ENCODE peak calls at places on chromosomes 11 and 22, in six cellular contexts. J is activated CD4-positive, CD25-positive, alpha-beta regulatory T cell treated with anti-CD3 and anti-CD28 coated beads, Interleukin-2, amount 50 U/mL, for 16 hours; Q is GM04504; O is AG04450; K is endothelial cell of umbilical vein; Y is nephron progenitor cell. I is an unnamed sample.

GRCh38 chr11:104705475-104706195 is 192.6 kb downstream of the CASP12 start:
- DNase-seq in J (peak), Q (no peak), O (no peak), K (peak), Y (no peak), I (no peak)

GRCh38 chr11:34331329-34331728 is 26.5 kb downstream of the ABTB2 start:
- DNase-seq in J (no peak), Q (peak), O (no peak), K (no peak), Y (no peak), I (peak)

GRCh38 chr11:113385749-113386148 is 1.8 kb upstream of the ANKK1 start:
- DNase-seq in J (no peak), Q (no peak), O (no peak), K (no peak), Y (no peak), I (no peak)

GRCh38 chr11:119488256-119488995 is 65.5 kb upstream of the THY1 start:
- DNase-seq in J (no peak), Q (no peak), O (no peak), K (no peak), Y (no peak), I (no peak)

GRCh38 chr11:94504689-94505293 is 7.5 kb upstream of the C11orf97 start:
- DNase-seq in J (no peak), Q (no peak), O (peak), K (peak), Y (peak), I (peak)

GRCh38 chr22:42347281-42347824 is 76.9 kb upstream of the TCF20 start:
- DNase-seq in J (no peak), Q (no peak), O (no peak), K (no peak), Y (peak), I (no peak)

GRCh38 chr11:14041040-14041439 is 78.5 kb downstream of the SPON1 start:
- DNase-seq in J (no peak), Q (no peak), O (no peak), K (no peak), Y (no peak), I (no peak)

GRCh38 chr11:71129624-71130023 is 122.8 kb downstream of the SHANK2 start:
- DNase-seq in J (no peak), Q (no peak), O (no peak), K (no peak), Y (no peak), I (no peak)

GRCh38 chr11:75524576-75525432 is 937 bp downstream of the GDPD5 start:
- DNase-seq in J (no peak), Q (no peak), O (no peak), K (peak), Y (peak), I (no peak)

GRCh38 chr11:36273110-36273509 is 16.1 kb downstream of the COMMD9 start:
- DNase-seq in J (no peak), Q (no peak), O (no peak), K (no peak), Y (no peak), I (peak)

GRCh38 chr11:12746593-12747097 is 72.4 kb downstream of the TEAD1 start:
- DNase-seq in J (no peak), Q (no peak), O (peak), K (no peak), Y (peak), I (peak)

GRCh38 chr22:23313791-23314567 is 133.7 kb downstream of the BCR start:
- DNase-seq in J (no peak), Q (no peak), O (no peak), K (no peak), Y (no peak), I (no peak)

GRCh38 chr11:33709471-33709870 is 8.8 kb upstream of the C11orf91 start:
- DNase-seq in J (no peak), Q (no peak), O (no peak), K (no peak), Y (no peak), I (no peak)

GRCh38 chr11:59918987-59919589 is 19.1 kb upstream of the OOSP1 start:
- DNase-seq in J (no peak), Q (peak), O (no peak), K (peak), Y (peak), I (peak)

GRCh38 chr11:92226331-92227232 is 2.0 kb downstream of the FAT3 start:
- DNase-seq in J (no peak), Q (no peak), O (no peak), K (no peak), Y (peak), I (peak)

GRCh38 chr11:121466063-121466794 is 13.5 kb upstream of the SORL1-AS1 start:
- DNase-seq in J (no peak), Q (peak), O (peak), K (no peak), Y (peak), I (peak)

GRCh38 chr11:111349191-111349695 is 29.8 kb downstream of the POU2AF1 start:
- DNase-seq in J (no peak), Q (no peak), O (no peak), K (no peak), Y (no peak), I (no peak)

GRCh38 chr11:65822760-65823528 is 10.8 kb upstream of the SNX32 start:
- DNase-seq in J (no peak), Q (no peak), O (no peak), K (no peak), Y (no peak), I (no peak)

GRCh38 chr11:35994421-35994820 is 50.6 kb downstream of the LDLRAD3 start:
- DNase-seq in J (no peak), Q (no peak), O (no peak), K (no peak), Y (no peak), I (no peak)

GRCh38 chr11:13667245-13667644 is 1.2 kb upstream of the FAR1 start:
- DNase-seq in J (no peak), Q (no peak), O (no peak), K (peak), Y (no peak), I (no peak)

GRCh38 chr22:22856364-22856763 is 31.3 kb upstream of the IGLL5 start:
- DNase-seq in J (no peak), Q (no peak), O (no peak), K (no peak), Y (no peak), I (no peak)

GRCh38 chr11:75200051-75200450 is 40.5 kb upstream of the TPBGL start:
- DNase-seq in J (no peak), Q (no peak), O (no peak), K (no peak), Y (no peak), I (no peak)

GRCh38 chr11:100512475-100512874 is 174.6 kb upstream of the ARHGAP42 start:
- DNase-seq in J (no peak), Q (no peak), O (no peak), K (no peak), Y (no peak), I (no peak)

GRCh38 chr11:132704796-132705375 is 827.4 kb downstream of the OPCML start:
- DNase-seq in J (no peak), Q (no peak), O (no peak), K (no peak), Y (no peak), I (peak)

GRCh38 chr22:46201059-46201757 is 48.9 kb downstream of the CDPF1 start:
- DNase-seq in J (no peak), Q (no peak), O (no peak), K (no peak), Y (no peak), I (no peak)

GRCh38 chr11:3942956-3943497 is 87.6 kb downstream of the STIM1 start:
- DNase-seq in J (no peak), Q (no peak), O (no peak), K (peak), Y (no peak), I (no peak)

GRCh38 chr11:46291441-46292143 is 14.1 kb downstream of the CREB3L1 start:
- DNase-seq in J (no peak), Q (no peak), O (no peak), K (no peak), Y (no peak), I (no peak)

GRCh38 chr11:66315921-66316811 is 678 bp downstream of the CD248 start:
- DNase-seq in J (no peak), Q (no peak), O (no peak), K (no peak), Y (no peak), I (peak)

GRCh38 chr11:69657911-69658605 is 17.1 kb downstream of the LTO1 start:
- DNase-seq in J (no peak), Q (no peak), O (no peak), K (peak), Y (peak), I (no peak)

GRCh38 chr22:17774206-17774927 is at the start of gene BID:
- DNase-seq in J (no peak), Q (no peak), O (no peak), K (peak), Y (peak), I (no peak)

GRCh38 chr11:5504403-5504891 is 5.3 kb downstream of the UBQLN3 start:
- DNase-seq in J (no peak), Q (no peak), O (no peak), K (no peak), Y (no peak), I (no peak)

GRCh38 chr11:35945137-35945518 is 1.3 kb downstream of the LDLRAD3 start:
- DNase-seq in J (no peak), Q (no peak), O (no peak), K (no peak), Y (no peak), I (no peak)

GRCh38 chr11:116219171-116219635 is 553.6 kb downstream of the BUD13 start:
- DNase-seq in J (no peak), Q (no peak), O (no peak), K (no peak), Y (no peak), I (no peak)

GRCh38 chr11:68282141-68282860 is 10.5 kb upstream of the C11orf24 start:
- DNase-seq in J (no peak), Q (no peak), O (no peak), K (no peak), Y (no peak), I (no peak)

GRCh38 chr11:64321533-64321932 is 3.6 kb downstream of the PRDX5 start:
- DNase-seq in J (no peak), Q (no peak), O (no peak), K (no peak), Y (no peak), I (no peak)

GRCh38 chr22:46149998-46150549 is at the start of gene PPARA:
- DNase-seq in J (peak), Q (peak), O (peak), K (peak), Y (peak), I (peak)

I was measured in NCI-H774.